ENCODE peak calls at places on chromosomes 1 and 21, in six cellular contexts. X, J, G, M, A and V are unnamed samples.
A peak's percentile ranks its signal among the peaks of the same experiment; 100 is the strongest.

GRCh38 chr1:206693029-206693428 is 8.3 kb downstream of the MAPKAPK2 start:
- DNase-seq in X (peak; percentile 83), J (peak; percentile 79), G (no peak), M (peak; percentile 84), A (no peak), V (no peak)

GRCh38 chr1:162385280-162385623 is 3.7 kb downstream of the C1orf226 start:
- DNase-seq in X (no peak), J (no peak), G (no peak), M (no peak), A (no peak), V (no peak)

GRCh38 chr1:230407351-230407750 is 18.8 kb downstream of the PGBD5 start:
- DNase-seq in X (no peak), J (no peak), G (no peak), M (no peak), A (no peak), V (no peak)

GRCh38 chr1:174131032-174131638 is 28.2 kb upstream of the RABGAP1L start:
- DNase-seq in X (no peak), J (no peak), G (no peak), M (no peak), A (no peak), V (no peak)

GRCh38 chr1:50873458-50874187 is 86.4 kb downstream of the FAF1 start:
- DNase-seq in X (peak; percentile 77), J (peak; percentile 74), G (peak; percentile 68), M (peak; percentile 15), A (peak; percentile 27), V (peak; percentile 9)

GRCh38 chr1:37556712-37557196 is at the start of gene DNALI1:
- DNase-seq in X (peak; percentile 93), J (peak; percentile 96), G (no peak), M (peak; percentile 87), A (no peak), V (peak; percentile 44)

GRCh38 chr1:31122101-31122735 is 56.7 kb upstream of the PUM1 start:
- DNase-seq in X (no peak), J (no peak), G (no peak), M (no peak), A (no peak), V (no peak)

GRCh38 chr1:164771568-164772350 is 212.8 kb downstream of the PBX1 start:
- DNase-seq in X (peak; percentile 69), J (peak; percentile 79), G (no peak), M (no peak), A (no peak), V (no peak)

GRCh38 chr1:223815865-223816264 is 29.9 kb downstream of the TP53BP2 start:
- DNase-seq in X (no peak), J (no peak), G (no peak), M (no peak), A (no peak), V (no peak)

GRCh38 chr21:32562426-32562825 is 22.9 kb downstream of the TCP10L start:
- DNase-seq in X (peak; percentile 71), J (peak; percentile 89), G (no peak), M (no peak), A (no peak), V (no peak)

GRCh38 chr1:225712391-225712790 is 59.5 kb upstream of the ENAH start:
- DNase-seq in X (no peak), J (peak; percentile 64), G (no peak), M (no peak), A (no peak), V (no peak)

GRCh38 chr1:203422116-203422515 is 53.5 kb upstream of the PRELP start:
- DNase-seq in X (no peak), J (no peak), G (no peak), M (no peak), A (no peak), V (no peak)

GRCh38 chr21:44819283-44820243 is 1.7 kb upstream of the SUMO3 start:
- DNase-seq in X (no peak), J (no peak), G (no peak), M (no peak), A (no peak), V (no peak)

GRCh38 chr21:26115899-26116298 is 54.7 kb downstream of the APP start:
- DNase-seq in X (peak; percentile 71), J (peak; percentile 72), G (no peak), M (no peak), A (no peak), V (no peak)

GRCh38 chr1:206753141-206753540 is 17.4 kb upstream of the IL19 start:
- DNase-seq in X (peak; percentile 33), J (no peak), G (no peak), M (no peak), A (no peak), V (no peak)

GRCh38 chr1:10338047-10338446 is 60.8 kb upstream of the PGD start:
- DNase-seq in X (peak; percentile 40), J (peak; percentile 61), G (peak; percentile 16), M (peak; percentile 40), A (no peak), V (peak; percentile 30)

GRCh38 chr1:247054992-247055415 is 23.6 kb downstream of the ZNF670 start:
- DNase-seq in X (peak; percentile 52), J (peak; percentile 79), G (no peak), M (no peak), A (no peak), V (no peak)

GRCh38 chr1:1042831-1043230 is 22.9 kb downstream of the AGRN start:
- DNase-seq in X (no peak), J (no peak), G (no peak), M (no peak), A (no peak), V (no peak)

GRCh38 chr1:83554174-83554573 is 444.8 kb downstream of the TTLL7 start:
- DNase-seq in X (peak; percentile 24), J (no peak), G (no peak), M (peak; percentile 10), A (no peak), V (no peak)

GRCh38 chr1:36207339-36207738 is 16.9 kb upstream of the THRAP3 start:
- DNase-seq in X (peak; percentile 92), J (peak; percentile 82), G (no peak), M (peak; percentile 61), A (no peak), V (peak; percentile 57)

GRCh38 chr1:234709473-234710279 is 99.7 kb upstream of the IRF2BP2 start:
- DNase-seq in X (no peak), J (no peak), G (no peak), M (peak; percentile 65), A (no peak), V (no peak)

GRCh38 chr1:11797525-11798216 is 8.1 kb downstream of the MTHFR start:
- DNase-seq in X (peak; percentile 31), J (peak; percentile 98), G (no peak), M (peak; percentile 69), A (no peak), V (no peak)

GRCh38 chr1:11595287-11595686 is 58.9 kb downstream of the FBXO2 start:
- DNase-seq in X (no peak), J (no peak), G (no peak), M (no peak), A (no peak), V (no peak)

GRCh38 chr1:199551967-199552565 is 475.4 kb upstream of the NR5A2 start:
- DNase-seq in X (peak; percentile 80), J (peak; percentile 83), G (peak; percentile 40), M (no peak), A (no peak), V (peak; percentile 65)

GRCh38 chr1:93758842-93759515 is 77.3 kb upstream of the BCAR3 start:
- DNase-seq in X (peak; percentile 87), J (peak; percentile 99), G (no peak), M (peak; percentile 29), A (no peak), V (no peak)

GRCh38 chr1:75034376-75034775 is 99.8 kb upstream of the LHX8 start:
- DNase-seq in X (no peak), J (no peak), G (no peak), M (no peak), A (no peak), V (no peak)

GRCh38 chr1:43048601-43049011 is 89.9 kb upstream of the SLC2A1 start:
- DNase-seq in X (no peak), J (no peak), G (no peak), M (no peak), A (no peak), V (no peak)

GRCh38 chr1:150836129-150836773 is 28.2 kb upstream of the CTSK start:
- DNase-seq in X (peak; percentile 8), J (peak; percentile 35), G (no peak), M (no peak), A (no peak), V (no peak)

GRCh38 chr1:4648657-4649056 is 5.8 kb upstream of the AJAP1 start:
- DNase-seq in X (no peak), J (no peak), G (no peak), M (no peak), A (no peak), V (no peak)

GRCh38 chr1:21307663-21308062 is 17.4 kb upstream of the ECE1 start:
- DNase-seq in X (no peak), J (no peak), G (no peak), M (no peak), A (no peak), V (no peak)

GRCh38 chr1:197557302-197557701 is 218.0 kb downstream of the DENND1B start:
- DNase-seq in X (no peak), J (peak; percentile 30), G (no peak), M (no peak), A (no peak), V (peak; percentile 37)

GRCh38 chr1:206691604-206692003 is 6.9 kb downstream of the MAPKAPK2 start:
- DNase-seq in X (no peak), J (no peak), G (no peak), M (peak; percentile 46), A (no peak), V (no peak)

GRCh38 chr1:27603320-27603961 is 503 bp downstream of the AHDC1 start:
- DNase-seq in X (no peak), J (no peak), G (no peak), M (peak; percentile 59), A (no peak), V (peak; percentile 35)

GRCh38 chr1:26171084-26172072 is at the start of gene ZNF593OS:
- DNase-seq in X (no peak), J (no peak), G (no peak), M (no peak), A (no peak), V (no peak)

GRCh38 chr1:232227171-232227740 is 402.7 kb downstream of the SIPA1L2 start:
- DNase-seq in X (no peak), J (peak; percentile 16), G (no peak), M (no peak), A (no peak), V (no peak)

GRCh38 chr1:220809704-220810103 is 23.0 kb downstream of the MTARC1 start:
- DNase-seq in X (no peak), J (no peak), G (no peak), M (no peak), A (no peak), V (no peak)

GRCh38 chr1:216054593-216054992 is 368.7 kb downstream of the USH2A start:
- DNase-seq in X (no peak), J (no peak), G (no peak), M (no peak), A (no peak), V (no peak)